ENCODE peak calls at places on chromosomes 4 and X, in six cellular contexts. One of them, this sample, is unnamed.

GRCh38 chr4:71769434-71769833 is 14.4 kb downstream of the GC start:
- DNase-seq in neural progenitor cell: no peak
- DNase-seq in GM23338: no peak
- DNase-seq in fibroblast of lung: no peak
- DNase-seq in vagina: no peak
- DNase-seq in BE2C: no peak
- DNase-seq in this sample: no peak

GRCh38 chrX:16445166-16445752 is 204.7 kb upstream of the S100G start:
- DNase-seq in neural progenitor cell: peak; percentile 70
- DNase-seq in GM23338: peak; percentile 60
- DNase-seq in fibroblast of lung: peak; percentile 30
- DNase-seq in vagina: no peak
- DNase-seq in BE2C: peak; percentile 21
- DNase-seq in this sample: no peak

GRCh38 chrX:150202641-150203248 is 160.4 kb upstream of the MAMLD1 start:
- DNase-seq in neural progenitor cell: no peak
- DNase-seq in GM23338: no peak
- DNase-seq in fibroblast of lung: peak; percentile 81
- DNase-seq in vagina: no peak
- DNase-seq in BE2C: no peak
- DNase-seq in this sample: no peak

GRCh38 chr4:16995451-16995850 is 97.0 kb upstream of the LDB2 start:
- DNase-seq in neural progenitor cell: no peak
- DNase-seq in GM23338: peak; percentile 86
- DNase-seq in fibroblast of lung: no peak
- DNase-seq in vagina: no peak
- DNase-seq in BE2C: no peak
- DNase-seq in this sample: no peak

GRCh38 chr4:154471924-154472323 is 19.7 kb downstream of the DCHS2 start:
- DNase-seq in neural progenitor cell: no peak
- DNase-seq in GM23338: no peak
- DNase-seq in fibroblast of lung: peak; percentile 22
- DNase-seq in vagina: no peak
- DNase-seq in BE2C: no peak
- DNase-seq in this sample: no peak

GRCh38 chr4:81052119-81053068 is 21.9 kb downstream of the BMP3 start:
- DNase-seq in neural progenitor cell: peak; percentile 82
- DNase-seq in GM23338: peak; percentile 87
- DNase-seq in fibroblast of lung: peak; percentile 76
- DNase-seq in vagina: no peak
- DNase-seq in BE2C: peak; percentile 73
- DNase-seq in this sample: no peak

GRCh38 chr4:83535520-83535944 is 376 bp upstream of the GPAT3 start:
- DNase-seq in neural progenitor cell: peak; percentile 54
- DNase-seq in GM23338: peak; percentile 75
- DNase-seq in fibroblast of lung: peak; percentile 75
- DNase-seq in vagina: no peak
- DNase-seq in BE2C: peak; percentile 12
- DNase-seq in this sample: no peak

GRCh38 chr4:176566769-176567168 is 226.0 kb downstream of the VEGFC start:
- DNase-seq in neural progenitor cell: no peak
- DNase-seq in GM23338: no peak
- DNase-seq in fibroblast of lung: no peak
- DNase-seq in vagina: no peak
- DNase-seq in BE2C: no peak
- DNase-seq in this sample: no peak

GRCh38 chr4:185680617-185681016 is 131.4 kb downstream of the SORBS2 start:
- DNase-seq in neural progenitor cell: no peak
- DNase-seq in GM23338: peak; percentile 38
- DNase-seq in fibroblast of lung: no peak
- DNase-seq in vagina: no peak
- DNase-seq in BE2C: no peak
- DNase-seq in this sample: no peak

GRCh38 chrX:6614516-6614915 is 79.6 kb upstream of the VCX3A start:
- DNase-seq in neural progenitor cell: peak; percentile 1
- DNase-seq in GM23338: no peak
- DNase-seq in fibroblast of lung: no peak
- DNase-seq in vagina: no peak
- DNase-seq in BE2C: no peak
- DNase-seq in this sample: no peak

GRCh38 chr4:74376888-74377483 is 12.0 kb downstream of the EREG start:
- DNase-seq in neural progenitor cell: peak; percentile 32
- DNase-seq in GM23338: peak; percentile 63
- DNase-seq in fibroblast of lung: peak; percentile 90
- DNase-seq in vagina: no peak
- DNase-seq in BE2C: no peak
- DNase-seq in this sample: no peak

GRCh38 chrX:39726810-39727209 is 370.9 kb downstream of the BCOR start:
- DNase-seq in neural progenitor cell: no peak
- DNase-seq in GM23338: no peak
- DNase-seq in fibroblast of lung: no peak
- DNase-seq in vagina: no peak
- DNase-seq in BE2C: peak; percentile 48
- DNase-seq in this sample: no peak

GRCh38 chr4:10278071-10278470 is 161.5 kb upstream of the WDR1 start:
- DNase-seq in neural progenitor cell: no peak
- DNase-seq in GM23338: no peak
- DNase-seq in fibroblast of lung: no peak
- DNase-seq in vagina: no peak
- DNase-seq in BE2C: no peak
- DNase-seq in this sample: no peak

GRCh38 chrX:139246295-139246694 is 284.2 kb upstream of the F9 start:
- DNase-seq in neural progenitor cell: no peak
- DNase-seq in GM23338: no peak
- DNase-seq in fibroblast of lung: no peak
- DNase-seq in vagina: no peak
- DNase-seq in BE2C: no peak
- DNase-seq in this sample: no peak

GRCh38 chr4:140789752-140790151 is 33.6 kb upstream of the TBC1D9 start:
- DNase-seq in neural progenitor cell: no peak
- DNase-seq in GM23338: no peak
- DNase-seq in fibroblast of lung: peak; percentile 79
- DNase-seq in vagina: no peak
- DNase-seq in BE2C: no peak
- DNase-seq in this sample: no peak

GRCh38 chr4:7425171-7425570 is 9.6 kb downstream of the PSAPL1 start:
- DNase-seq in neural progenitor cell: no peak
- DNase-seq in GM23338: no peak
- DNase-seq in fibroblast of lung: no peak
- DNase-seq in vagina: no peak
- DNase-seq in BE2C: no peak
- DNase-seq in this sample: no peak

GRCh38 chr4:40912455-40913055 is 162.8 kb downstream of the NSUN7 start:
- DNase-seq in neural progenitor cell: no peak
- DNase-seq in GM23338: no peak
- DNase-seq in fibroblast of lung: no peak
- DNase-seq in vagina: no peak
- DNase-seq in BE2C: no peak
- DNase-seq in this sample: no peak

GRCh38 chr4:188934320-188934975 is 795.2 kb downstream of the TRIML1 start:
- DNase-seq in neural progenitor cell: no peak
- DNase-seq in GM23338: no peak
- DNase-seq in fibroblast of lung: peak; percentile 13
- DNase-seq in vagina: no peak
- DNase-seq in BE2C: no peak
- DNase-seq in this sample: no peak

GRCh38 chrX:39261446-39262147 is 460.3 kb downstream of the MID1IP1 start:
- DNase-seq in neural progenitor cell: peak; percentile 45
- DNase-seq in GM23338: peak; percentile 60
- DNase-seq in fibroblast of lung: peak; percentile 25
- DNase-seq in vagina: no peak
- DNase-seq in BE2C: peak; percentile 23
- DNase-seq in this sample: peak; percentile 49

GRCh38 chrX:120145295-120145925 is 13.0 kb upstream of the RHOXF2 start:
- DNase-seq in neural progenitor cell: no peak
- DNase-seq in GM23338: no peak
- DNase-seq in fibroblast of lung: no peak
- DNase-seq in vagina: no peak
- DNase-seq in BE2C: no peak
- DNase-seq in this sample: no peak

GRCh38 chr4:94032754-94033153 is 174.9 kb upstream of the SMARCAD1 start:
- DNase-seq in neural progenitor cell: peak; percentile 2
- DNase-seq in GM23338: peak; percentile 55
- DNase-seq in fibroblast of lung: no peak
- DNase-seq in vagina: no peak
- DNase-seq in BE2C: peak; percentile 79
- DNase-seq in this sample: no peak

GRCh38 chr4:10963958-10964705 is 279.6 kb upstream of the CLNK start:
- DNase-seq in neural progenitor cell: peak; percentile 67
- DNase-seq in GM23338: peak; percentile 55
- DNase-seq in fibroblast of lung: no peak
- DNase-seq in vagina: no peak
- DNase-seq in BE2C: no peak
- DNase-seq in this sample: no peak

GRCh38 chr4:83552924-83553323 is 17.0 kb downstream of the GPAT3 start:
- DNase-seq in neural progenitor cell: no peak
- DNase-seq in GM23338: no peak
- DNase-seq in fibroblast of lung: peak; percentile 67
- DNase-seq in vagina: no peak
- DNase-seq in BE2C: no peak
- DNase-seq in this sample: peak; percentile 77

GRCh38 chr4:6942238-6942800 is 32.7 kb downstream of the TBC1D14 start:
- DNase-seq in neural progenitor cell: no peak
- DNase-seq in GM23338: no peak
- DNase-seq in fibroblast of lung: peak; percentile 98
- DNase-seq in vagina: no peak
- DNase-seq in BE2C: no peak
- DNase-seq in this sample: peak; percentile 89

DNA sequence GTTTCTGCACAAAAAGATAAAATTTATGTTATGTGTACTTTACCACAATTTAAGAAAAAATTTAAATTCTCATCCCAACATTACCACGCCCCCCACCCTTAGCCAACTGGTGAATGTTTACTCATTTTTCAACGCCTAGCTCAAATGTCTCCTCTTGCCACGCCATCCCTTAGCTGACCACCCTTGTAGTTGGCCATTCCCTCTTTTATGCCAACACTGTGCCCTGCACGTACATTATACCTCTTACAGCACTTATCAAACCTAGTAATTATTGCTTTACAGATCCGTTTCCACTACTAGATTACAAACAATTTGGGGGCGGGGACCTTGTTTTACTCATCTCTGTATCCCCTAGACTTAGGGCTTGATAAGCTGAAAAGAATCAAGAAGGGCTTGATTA is 644 bp downstream of the ERCC6L start:
- DNase-seq in neural progenitor cell: no peak
- DNase-seq in GM23338: peak; percentile 6
- DNase-seq in fibroblast of lung: no peak
- DNase-seq in vagina: no peak
- DNase-seq in BE2C: no peak
- DNase-seq in this sample: no peak
- TF ChIP-seq CTCF in neural progenitor cell: no peak
- TF ChIP-seq CTCF in GM23338: no peak
- TF ChIP-seq CTCF in fibroblast of lung: no peak
- TF ChIP-seq CTCF in vagina: no peak
- TF ChIP-seq CTCF in BE2C: no peak
- TF ChIP-seq CTCF in this sample: no peak

DNA sequence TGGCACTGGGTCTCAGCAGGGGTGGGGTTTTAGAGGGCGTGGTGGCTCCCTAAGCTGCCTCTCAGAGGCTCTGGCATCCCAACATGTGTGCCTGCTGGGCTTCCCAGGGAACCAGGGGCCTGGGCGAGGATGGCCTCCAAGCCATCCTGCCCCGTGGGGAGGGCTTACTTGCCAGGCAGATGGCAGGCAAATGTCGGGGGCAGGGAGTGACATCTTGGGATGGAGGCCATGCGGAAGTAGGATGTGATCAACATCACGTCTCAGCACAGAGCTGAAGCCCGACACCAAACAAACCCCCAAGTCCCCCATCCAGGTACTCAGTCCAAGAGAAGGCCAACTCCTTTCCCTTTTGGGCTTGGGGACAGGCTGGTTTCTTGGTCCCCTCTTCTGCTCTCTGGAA is 4.7 kb downstream of the L1CAM start:
- DNase-seq in neural progenitor cell: no peak
- DNase-seq in GM23338: no peak
- DNase-seq in fibroblast of lung: no peak
- DNase-seq in vagina: no peak
- DNase-seq in BE2C: no peak
- DNase-seq in this sample: no peak
- H3K27me3 ChIP-seq in neural progenitor cell: peaks cover 28% of the 10 kb centered on the region
- H3K27me3 ChIP-seq in GM23338: no peaks in the 10 kb centered on the region
- H3K27me3 ChIP-seq in fibroblast of lung: peaks cover 20% of the 10 kb centered on the region
- H3K27me3 ChIP-seq in vagina: peaks cover 6% of the 10 kb centered on the region
- H3K27me3 ChIP-seq in BE2C: no peaks in the 10 kb centered on the region
- H3K27me3 ChIP-seq in this sample: peaks cover 5% of the 10 kb centered on the region

DNA sequence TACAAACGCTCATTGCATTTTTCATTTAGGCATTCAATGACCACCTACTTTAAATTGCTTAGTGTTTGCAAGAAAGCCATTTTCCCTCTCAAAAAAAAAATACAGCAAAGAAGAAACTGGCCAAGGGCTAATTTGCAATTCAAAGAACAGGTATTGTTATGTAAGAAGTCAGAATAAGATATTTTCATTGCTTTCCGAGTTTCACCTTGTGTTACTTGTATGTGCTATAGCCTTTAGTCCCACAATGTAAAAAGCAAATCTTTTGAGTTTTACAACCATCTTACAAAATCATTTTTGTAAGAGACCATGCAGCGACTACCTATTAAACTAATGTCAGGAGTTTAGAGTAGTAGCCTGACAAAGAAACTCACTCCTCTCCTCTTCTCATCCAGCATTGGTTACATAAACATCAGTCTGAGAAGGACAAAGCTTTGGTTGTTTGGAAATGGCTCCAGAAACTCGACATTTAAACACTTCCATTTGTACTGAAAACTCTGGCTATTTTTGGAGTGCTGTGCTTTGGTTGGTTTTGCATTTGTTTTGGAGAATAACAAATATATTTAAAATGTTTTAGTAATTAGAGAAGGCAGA is 15.3 kb downstream of the TENM3 start:
- DNase-seq in neural progenitor cell: no peak
- DNase-seq in GM23338: peak; percentile 39
- DNase-seq in fibroblast of lung: no peak
- DNase-seq in vagina: no peak
- DNase-seq in BE2C: no peak
- DNase-seq in this sample: no peak
- TF ChIP-seq CTCF in neural progenitor cell: no peak
- TF ChIP-seq CTCF in GM23338: no peak
- TF ChIP-seq CTCF in fibroblast of lung: no peak
- TF ChIP-seq CTCF in vagina: no peak
- TF ChIP-seq CTCF in BE2C: no peak
- TF ChIP-seq CTCF in this sample: no peak

GRCh38 chr4:133145758-133146157 is 3.3 kb upstream of the PCDH10 start:
- DNase-seq in neural progenitor cell: no peak
- DNase-seq in GM23338: peak; percentile 11
- DNase-seq in fibroblast of lung: no peak
- DNase-seq in vagina: no peak
- DNase-seq in BE2C: no peak
- DNase-seq in this sample: no peak
- H3K27me3 ChIP-seq in neural progenitor cell: peaks cover 59% of the 10 kb centered on the region
- H3K27me3 ChIP-seq in GM23338: peaks cover 59% of the 10 kb centered on the region
- H3K27me3 ChIP-seq in fibroblast of lung: peaks cover 3% of the 10 kb centered on the region
- H3K27me3 ChIP-seq in vagina: no peaks in the 10 kb centered on the region
- H3K27me3 ChIP-seq in BE2C: no peaks in the 10 kb centered on the region
- H3K27me3 ChIP-seq in this sample: peaks cover 14% of the 10 kb centered on the region